ENCODE peak calls at places on chromosome 4, in eight cellular contexts. Y is astrocyte of the spinal cord, N is left lung, B is WERI-Rb-1, Z is mucosa of descending colon, R is endothelial cell, V is adrenal gland, U is OCI-LY7. G is an unnamed sample.

GRCh38 chr4:40329805-40330204 is 5.3 kb upstream of the CHRNA9 start:
- DNase-seq in Y (no peak), N (no peak), B (no peak), Z (no peak), R (no peak), V (no peak), U (no peak), G (no peak)

GRCh38 chr4:179151770-179152169 is 1709.5 kb upstream of the AGA start:
- DNase-seq in Y (no peak), N (no peak), B (no peak), Z (no peak), R (no peak), V (no peak), U (no peak), G (no peak)

GRCh38 chr4:119040711-119041185 is 94.9 kb upstream of the MYOZ2 start:
- DNase-seq in Y (peak), N (no peak), B (no peak), Z (no peak), R (no peak), V (no peak), U (no peak), G (no peak)

GRCh38 chr4:38243385-38244053 is 283.3 kb downstream of the PTTG2 start:
- DNase-seq in Y (peak), N (peak), B (no peak), Z (no peak), R (no peak), V (no peak), U (no peak), G (no peak)

GRCh38 chr4:25814737-25815136 is 48.1 kb downstream of the SEL1L3 start:
- DNase-seq in Y (no peak), N (no peak), B (no peak), Z (no peak), R (no peak), V (no peak), U (no peak), G (no peak)

GRCh38 chr4:186032259-186032658 is 36.7 kb upstream of the TLR3 start:
- DNase-seq in Y (no peak), N (no peak), B (peak), Z (no peak), R (no peak), V (no peak), U (peak), G (no peak)

GRCh38 chr4:164807611-164808010 is 53.7 kb downstream of the SMIM31 start:
- DNase-seq in Y (peak), N (peak), B (no peak), Z (no peak), R (peak), V (no peak), U (no peak), G (no peak)

GRCh38 chr4:57426779-57427395 is 316.7 kb upstream of the IGFBP7 start:
- DNase-seq in Y (peak), N (peak), B (peak), Z (peak), R (peak), V (peak), U (peak), G (peak)

GRCh38 chr4:75099321-75099720 is 166.4 kb downstream of the PARM1 start:
- DNase-seq in Y (no peak), N (no peak), B (no peak), Z (peak), R (no peak), V (no peak), U (peak), G (no peak)

GRCh38 chr4:53321151-53321987 is 44.5 kb downstream of the SCFD2 start:
- DNase-seq in Y (peak), N (no peak), B (no peak), Z (no peak), R (no peak), V (no peak), U (no peak), G (no peak)

GRCh38 chr4:153233761-153234371 is 29.6 kb downstream of the TRIM2 start:
- DNase-seq in Y (peak), N (no peak), B (no peak), Z (no peak), R (no peak), V (peak), U (no peak), G (no peak)

GRCh38 chr4:150722908-150723362 is 141.0 kb downstream of the MAB21L2 start:
- DNase-seq in Y (no peak), N (peak), B (no peak), Z (peak), R (no peak), V (peak), U (no peak), G (no peak)

GRCh38 chr4:96035727-96036126 is 195.8 kb downstream of the PDHA2 start:
- DNase-seq in Y (no peak), N (no peak), B (peak), Z (no peak), R (peak), V (peak), U (peak), G (no peak)

GRCh38 chr4:4526401-4526800 is 15.4 kb downstream of the STX18 start:
- DNase-seq in Y (no peak), N (no peak), B (no peak), Z (no peak), R (no peak), V (no peak), U (no peak), G (no peak)

GRCh38 chr4:158885564-158885963 is 116.7 kb downstream of the FNIP2 start:
- DNase-seq in Y (no peak), N (no peak), B (no peak), Z (no peak), R (no peak), V (no peak), U (no peak), G (no peak)

DNA sequence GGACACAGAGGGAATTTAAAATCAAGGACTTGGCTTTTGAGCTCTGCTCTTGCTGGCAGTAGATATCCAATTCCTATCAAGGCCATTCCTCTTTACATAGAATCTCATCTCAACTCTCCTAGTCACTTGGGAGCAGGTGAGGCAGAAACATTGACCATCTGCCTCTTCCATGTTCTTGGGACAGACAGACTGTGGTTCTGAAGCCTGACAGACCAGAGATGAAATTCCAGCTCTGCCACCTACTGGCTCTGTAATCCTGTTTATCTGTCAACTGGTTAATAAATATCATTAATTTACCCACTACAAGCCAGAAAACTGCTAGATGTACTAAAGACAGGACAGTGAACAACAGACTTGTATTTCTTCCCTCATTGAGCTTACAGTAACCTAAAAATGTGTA is 300.8 kb downstream of the ADGRL3 start:
- DNase-seq in Y (no peak), N (no peak), B (peak), Z (no peak), R (no peak), V (peak), U (no peak), G (no peak)
- TF ChIP-seq CTCF in Y (peak), N (no peak), B (peak), Z (no peak), R (no peak), V (peak), U (no peak), G (no peak)

GRCh38 chr4:24428850-24429249 is 155.5 kb downstream of the DHX15 start:
- DNase-seq in Y (no peak), N (no peak), B (no peak), Z (no peak), R (no peak), V (no peak), U (no peak), G (no peak)
- TF ChIP-seq CTCF in Y (no peak), N (no peak), B (no peak), Z (no peak), R (no peak), V (no peak), U (no peak), G (no peak)

GRCh38 chr4:146338512-146338911 is 124.2 kb downstream of the REELD1 start:
- DNase-seq in Y (no peak), N (no peak), B (no peak), Z (no peak), R (no peak), V (no peak), U (no peak), G (no peak)
- TF ChIP-seq CTCF in Y (no peak), N (no peak), B (no peak), Z (no peak), R (no peak), V (no peak), U (no peak), G (no peak)

GRCh38 chr4:115580901-115581300 is 467.5 kb upstream of the NDST4 start:
- DNase-seq in Y (no peak), N (no peak), B (no peak), Z (no peak), R (no peak), V (no peak), U (no peak), G (no peak)
- TF ChIP-seq CTCF in Y (no peak), N (no peak), B (no peak), Z (no peak), R (no peak), V (no peak), U (no peak), G (no peak)

G was measured in glutamatergic neuron.